ENCODE peak calls at places on chromosomes 16 and 17, in five cellular contexts. H is globus pallidus, P is T-helper 1 cell, L is neural crest cell, C is cerebellar nuclear complex. V is an unnamed sample.

GRCh38 chr17:42016411-42016831 is 818 bp downstream of the DNAJC7 start:
- DNase-seq in C (no peak), P (no peak), L (no peak), H (no peak), V (no peak)

GRCh38 chr16:70767377-70768204 is 33.4 kb downstream of the VAC14 start:
- DNase-seq in L (no peak), P (no peak), H (no peak), C (no peak), V (no peak)

GRCh38 chr17:75525806-75526554 is 483 bp downstream of the LLGL2 start:
- DNase-seq in H (no peak), C (no peak), P (no peak), L (no peak), V (peak; percentile 41)

GRCh38 chr17:82602986-82603385 is 45.3 kb downstream of the WDR45B start:
- DNase-seq in H (no peak), C (no peak), L (no peak), P (no peak), V (no peak)

GRCh38 chr17:50049636-50050035 is 6.3 kb upstream of the ITGA3 start:
- DNase-seq in P (no peak), H (no peak), C (no peak), L (no peak), V (no peak)

GRCh38 chr16:46733319-46733830 is 14.8 kb downstream of the MYLK3 start:
- DNase-seq in C (no peak), L (no peak), P (no peak), H (no peak), V (no peak)

GRCh38 chr16:64830653-64831052 is 291.2 kb downstream of the CDH11 start:
- DNase-seq in P (no peak), C (no peak), H (no peak), L (no peak), V (no peak)

GRCh38 chr16:11685844-11686618 is 17.8 kb downstream of the SNN start:
- DNase-seq in L (no peak), H (no peak), C (no peak), P (no peak), V (no peak)

GRCh38 chr16:5504028-5504758 is 406.6 kb upstream of the EEF2KMT start:
- DNase-seq in L (no peak), H (peak; percentile 33), C (no peak), P (no peak), V (no peak)

GRCh38 chr17:41917957-41918391 is 777 bp downstream of the ACLY start:
- DNase-seq in L (peak; percentile 20), C (no peak), H (peak; percentile 25), P (peak; percentile 26), V (no peak)

GRCh38 chr17:34300652-34301390 is 15.3 kb downstream of the CCL11 start:
- DNase-seq in P (no peak), L (no peak), H (no peak), C (no peak), V (no peak)

GRCh38 chr17:6588165-6588564 is 31.8 kb upstream of the PITPNM3 start:
- DNase-seq in L (no peak), H (no peak), C (no peak), P (no peak), V (no peak)

GRCh38 chr16:79868841-79869240 is 268.3 kb upstream of the MAF start:
- DNase-seq in L (no peak), P (no peak), H (no peak), C (no peak), V (no peak)

GRCh38 chr16:68338326-68339119 is 27.7 kb downstream of the PRMT7 start:
- DNase-seq in P (no peak), L (no peak), C (no peak), H (no peak), V (no peak)

GRCh38 chr17:77287432-77288068 is 146.8 kb downstream of the SEC14L1 start:
- DNase-seq in P (no peak), C (no peak), H (no peak), L (no peak), V (no peak)

GRCh38 chr17:19379306-19380075 is 1.2 kb downstream of the MAPK7 start:
- DNase-seq in C (no peak), H (no peak), P (no peak), L (no peak), V (no peak)

GRCh38 chr16:228917-229730 is at the start of gene LUC7L:
- DNase-seq in P (peak; percentile 81), H (peak; percentile 89), L (peak; percentile 91), C (peak; percentile 52), V (peak; percentile 91)

GRCh38 chr16:48963901-48964615 is 317.6 kb downstream of the CBLN1 start:
- DNase-seq in H (no peak), P (no peak), C (no peak), L (no peak), V (no peak)

GRCh38 chr16:67101683-67102082 is 8.1 kb upstream of the PHAF1 start:
- DNase-seq in P (no peak), C (no peak), H (no peak), L (no peak), V (no peak)

GRCh38 chr17:40333781-40334453 is 24.9 kb downstream of the RARA start:
- DNase-seq in C (no peak), L (no peak), P (no peak), H (no peak), V (no peak)

GRCh38 chr17:4631836-4632582 is 9.5 kb downstream of the ALOX15 start:
- DNase-seq in P (no peak), C (no peak), L (no peak), H (no peak), V (no peak)

GRCh38 chr17:73956595-73957465 is 246.6 kb upstream of the RPL38 start:
- DNase-seq in P (peak; percentile 46), C (no peak), H (peak; percentile 72), L (peak; percentile 82), V (peak; percentile 68)

GRCh38 chr17:82195675-82196258 is 16.9 kb downstream of the CCDC57 start:
- DNase-seq in L (no peak), H (no peak), P (no peak), C (no peak), V (no peak)

GRCh38 chr17:63277629-63278028 is 168.5 kb downstream of the CYB561 start:
- DNase-seq in L (no peak), P (no peak), C (no peak), H (no peak), V (no peak)

GRCh38 chr17:80028030-80028429 is 7.6 kb downstream of the TBC1D16 start:
- DNase-seq in H (no peak), L (no peak), C (no peak), P (no peak), V (no peak)

GRCh38 chr16:75229172-75230031 is 10.6 kb downstream of the CTRB1 start:
- DNase-seq in H (no peak), P (no peak), L (no peak), C (no peak), V (no peak)

GRCh38 chr17:78415821-78416301 is 37.4 kb downstream of the PGS1 start:
- DNase-seq in L (no peak), H (no peak), C (no peak), P (no peak), V (no peak)

GRCh38 chr17:40560592-40561293 is 4.5 kb downstream of the CCR7 start:
- DNase-seq in C (no peak), L (no peak), P (peak; percentile 61), H (no peak), V (no peak)

GRCh38 chr16:80299416-80299815 is 241.4 kb upstream of the DYNLRB2 start:
- DNase-seq in L (no peak), C (no peak), H (no peak), P (no peak), V (no peak)

GRCh38 chr16:24689128-24689527 is 40.3 kb upstream of the TNRC6A start:
- DNase-seq in H (peak; percentile 43), L (peak; percentile 30), P (no peak), C (peak; percentile 29), V (no peak)

GRCh38 chr16:84571010-84571409 is 46.9 kb downstream of the COTL1 start:
- DNase-seq in C (peak; percentile 65), H (no peak), L (no peak), P (no peak), V (no peak)

GRCh38 chr17:56292010-56292409 is 138.7 kb downstream of the ANKFN1 start:
- DNase-seq in H (no peak), P (no peak), L (no peak), C (no peak), V (no peak)